ENCODE peak calls at places on chromosomes 4 and X, in eight cellular contexts. B, T, F, Y, X, U, R and Q are unnamed samples.

GRCh38 chrX:90883479-90883878 is 551.2 kb upstream of the PABPC5 start:
- DNase-seq in B (no peak), T (no peak), F (no peak), Y (no peak), X (no peak), U (no peak), R (no peak), Q (no peak)

GRCh38 chr4:3307891-3308575 is 15.2 kb downstream of the RGS12 start:
- DNase-seq in B (peak; percentile 67), T (no peak), F (no peak), Y (no peak), X (no peak), U (no peak), R (no peak), Q (no peak)

GRCh38 chr4:106333186-106333585 is 16.8 kb downstream of the AIMP1 start:
- DNase-seq in B (no peak), T (no peak), F (no peak), Y (no peak), X (no peak), U (no peak), R (no peak), Q (no peak)

GRCh38 chrX:24870143-24870542 is 145.6 kb downstream of the ARX start:
- DNase-seq in B (no peak), T (no peak), F (peak; percentile 68), Y (no peak), X (peak; percentile 28), U (no peak), R (no peak), Q (no peak)

GRCh38 chr4:6364146-6364545 is 94.5 kb downstream of the WFS1 start:
- DNase-seq in B (peak; percentile 14), T (no peak), F (no peak), Y (no peak), X (no peak), U (no peak), R (no peak), Q (no peak)

GRCh38 chr4:73520821-73521220 is 39.3 kb downstream of the AFM start:
- DNase-seq in B (no peak), T (peak; percentile 54), F (peak; percentile 24), Y (no peak), X (peak; percentile 93), U (no peak), R (no peak), Q (no peak)

GRCh38 chr4:38310446-38311043 is 350.3 kb downstream of the PTTG2 start:
- DNase-seq in B (no peak), T (no peak), F (no peak), Y (no peak), X (no peak), U (peak; percentile 28), R (no peak), Q (no peak)

GRCh38 chrX:153734871-153735270 is 10.2 kb downstream of the ABCD1 start:
- DNase-seq in B (no peak), T (no peak), F (no peak), Y (no peak), X (no peak), U (no peak), R (no peak), Q (no peak)

GRCh38 chrX:129577877-129578276 is 37.8 kb downstream of the OCRL start:
- DNase-seq in B (no peak), T (no peak), F (no peak), Y (no peak), X (no peak), U (no peak), R (no peak), Q (no peak)

GRCh38 chrX:68883800-68884199 is 55.0 kb downstream of the EFNB1 start:
- DNase-seq in B (no peak), T (no peak), F (no peak), Y (no peak), X (no peak), U (no peak), R (no peak), Q (no peak)

GRCh38 chr4:10074767-10075105 is 41.9 kb downstream of the WDR1 start:
- DNase-seq in B (no peak), T (peak; percentile 75), F (peak; percentile 45), Y (no peak), X (peak; percentile 60), U (no peak), R (peak; percentile 46), Q (no peak)

GRCh38 chr4:23654791-23655190 is 235.1 kb downstream of the PPARGC1A start:
- DNase-seq in B (no peak), T (no peak), F (no peak), Y (no peak), X (no peak), U (no peak), R (peak; percentile 1), Q (no peak)

GRCh38 chr4:188735082-188735481 is 595.8 kb downstream of the TRIML1 start:
- DNase-seq in B (peak; percentile 61), T (no peak), F (no peak), Y (no peak), X (no peak), U (no peak), R (no peak), Q (no peak)

GRCh38 chr4:142005519-142005918 is 369.1 kb downstream of the IL15 start:
- DNase-seq in B (no peak), T (no peak), F (no peak), Y (no peak), X (no peak), U (no peak), R (no peak), Q (no peak)

GRCh38 chr4:142009751-142010150 is 373.4 kb downstream of the IL15 start:
- DNase-seq in B (no peak), T (no peak), F (no peak), Y (no peak), X (no peak), U (no peak), R (no peak), Q (no peak)
- H3K27ac ChIP-seq in B (no peak overlapping the region), T (no peak overlapping the region), F (no peak overlapping the region), Y (no peak overlapping the region), X (no peak overlapping the region), U (no peak overlapping the region), R (no peak overlapping the region), Q (no peak overlapping the region)

GRCh38 chr4:71186566-71187398 is 152.0 kb upstream of the SLC4A4 start:
- DNase-seq in B (peak; percentile 67), T (peak; percentile 47), F (peak; percentile 33), Y (peak; percentile 73), X (peak; percentile 68), U (peak; percentile 74), R (peak; percentile 20), Q (peak; percentile 56)
- H3K27ac ChIP-seq in B (no peak overlapping the region), T (no peak overlapping the region), F (peak overlapping the region; percentile 91), Y (peak overlapping the region; percentile 66), X (peak overlapping the region; percentile 58), U (peak overlapping the region; percentile 89), R (no peak overlapping the region), Q (peak overlapping the region; percentile 92)

GRCh38 chr4:87009095-87009648 is 74.4 kb downstream of the AFF1 start:
- DNase-seq in B (no peak), T (no peak), F (no peak), Y (no peak), X (no peak), U (peak; percentile 44), R (no peak), Q (no peak)
- H3K27ac ChIP-seq in B (peak overlapping the region; percentile 90), T (peak overlapping the region; percentile 13), F (peak overlapping the region; percentile 42), Y (no peak overlapping the region), X (no peak overlapping the region), U (peak overlapping the region; percentile 96), R (peak overlapping the region; percentile 29), Q (peak overlapping the region; percentile 56)

DNA sequence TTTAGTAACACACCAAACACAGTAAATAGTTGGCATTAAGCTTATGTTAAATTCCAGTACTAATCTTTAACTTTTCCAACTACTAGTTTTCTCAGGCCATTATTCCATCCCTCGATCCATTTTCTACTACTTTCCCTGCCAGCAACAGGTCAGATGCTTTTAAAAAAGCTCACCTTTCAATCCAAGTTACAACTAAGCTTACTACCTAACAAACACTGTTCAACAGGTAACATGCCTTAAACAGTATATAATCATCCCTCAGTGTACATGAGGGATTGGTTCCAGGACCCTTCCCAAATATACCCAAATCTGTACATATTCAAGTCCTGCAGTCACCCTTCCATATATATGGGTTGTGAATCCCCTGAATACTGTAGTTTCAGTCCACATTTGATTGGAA is 5.5 kb downstream of the CCNA2 start:
- DNase-seq in B (no peak), T (no peak), F (no peak), Y (no peak), X (no peak), U (no peak), R (no peak), Q (no peak)
- H3K27ac ChIP-seq in B (no peak overlapping the region), T (no peak overlapping the region), F (no peak overlapping the region), Y (no peak overlapping the region), X (no peak overlapping the region), U (no peak overlapping the region), R (no peak overlapping the region), Q (no peak overlapping the region)

GRCh38 chr4:7928711-7929505 is 10.8 kb downstream of the AFAP1 start:
- DNase-seq in B (no peak), T (peak; percentile 73), F (peak; percentile 51), Y (no peak), X (no peak), U (no peak), R (no peak), Q (no peak)
- H3K27ac ChIP-seq in B (no peak overlapping the region), T (no peak overlapping the region), F (peak overlapping the region; percentile 84), Y (no peak overlapping the region), X (peak overlapping the region; percentile 64), U (peak overlapping the region; percentile 78), R (peak overlapping the region; percentile 33), Q (no peak overlapping the region)